ENCODE peak calls at places on chromosome 22, in ten cellular contexts. E, J, R, D, X, B, Q, U, C and W are unnamed samples.

GRCh38 chr22:29167032-29167911 is 38.4 kb upstream of the EMID1 start:
- DNase-seq in E (no peak), J (no peak), R (no peak), D (peak), X (peak), B (peak), Q (peak), U (no peak), C (no peak), W (peak)

GRCh38 chr22:20438066-20438677 is 547 bp upstream of the SCARF2 start:
- DNase-seq in E (peak), J (no peak), R (peak), D (no peak), X (no peak), B (no peak), Q (no peak), U (peak), C (no peak), W (no peak)

GRCh38 chr22:36948273-36949055 is 35.0 kb downstream of the CSF2RB start:
- DNase-seq in E (peak), J (no peak), R (no peak), D (no peak), X (no peak), B (no peak), Q (no peak), U (no peak), C (no peak), W (no peak)

GRCh38 chr22:42986115-42986514 is 28.8 kb downstream of the PACSIN2 start:
- DNase-seq in E (no peak), J (no peak), R (no peak), D (no peak), X (no peak), B (no peak), Q (no peak), U (no peak), C (no peak), W (no peak)

GRCh38 chr22:35893698-35894097 is 134.9 kb downstream of the RBFOX2 start:
- DNase-seq in E (peak), J (no peak), R (no peak), D (no peak), X (no peak), B (no peak), Q (no peak), U (peak), C (no peak), W (no peak)

GRCh38 chr22:40684728-40685127 is 5.4 kb downstream of the MCHR1 start:
- DNase-seq in E (no peak), J (peak), R (no peak), D (no peak), X (no peak), B (no peak), Q (no peak), U (no peak), C (no peak), W (no peak)

GRCh38 chr22:48210812-48211211 is 1448.4 kb downstream of the TBC1D22A start:
- DNase-seq in E (no peak), J (no peak), R (no peak), D (no peak), X (no peak), B (no peak), Q (no peak), U (no peak), C (no peak), W (no peak)

GRCh38 chr22:23856721-23857605 is 712 bp upstream of the SLC2A11 start:
- DNase-seq in E (peak), J (no peak), R (peak), D (peak), X (no peak), B (no peak), Q (peak), U (peak), C (no peak), W (peak)

GRCh38 chr22:20141186-20142077 is 9.4 kb downstream of the CCDC188 start:
- DNase-seq in E (peak), J (no peak), R (no peak), D (no peak), X (no peak), B (no peak), Q (no peak), U (peak), C (no peak), W (no peak)

GRCh38 chr22:49350441-49351121 is 477.1 kb downstream of the BRD1 start:
- DNase-seq in E (no peak), J (no peak), R (no peak), D (no peak), X (peak), B (no peak), Q (peak), U (no peak), C (no peak), W (no peak)

GRCh38 chr22:43155789-43156188 is 4.4 kb downstream of the TSPO start:
- DNase-seq in E (no peak), J (peak), R (no peak), D (no peak), X (no peak), B (no peak), Q (no peak), U (no peak), C (no peak), W (no peak)

GRCh38 chr22:40855960-40856512 is 403 bp downstream of the ST13 start:
- DNase-seq in E (peak), J (no peak), R (no peak), D (peak), X (peak), B (no peak), Q (peak), U (peak), C (peak), W (no peak)

GRCh38 chr22:30495041-30495784 is 10.3 kb downstream of the SEC14L4 start:
- DNase-seq in E (no peak), J (no peak), R (no peak), D (no peak), X (no peak), B (no peak), Q (no peak), U (no peak), C (no peak), W (no peak)